ENCODE peak calls at places on chromosome 15, in five cellular contexts. K, J, D, V and L are unnamed samples.

GRCh38 chr15:63487076-63487757 is 17.2 kb upstream of the USP3 start:
- DNase-seq in K (peak), J (peak), D (peak), V (peak), L (peak)

GRCh38 chr15:33543957-33544356 is 233.2 kb downstream of the RYR3 start:
- DNase-seq in K (no peak), J (no peak), D (no peak), V (no peak), L (no peak)

GRCh38 chr15:36682091-36682490 is 102.7 kb downstream of the CDIN1 start:
- DNase-seq in K (no peak), J (no peak), D (no peak), V (no peak), L (no peak)

GRCh38 chr15:92391640-92392039 is 2.0 kb upstream of the ST8SIA2 start:
- DNase-seq in K (no peak), J (peak), D (no peak), V (no peak), L (no peak)

GRCh38 chr15:78461171-78461881 is 23.3 kb downstream of the IREB2 start:
- DNase-seq in K (no peak), J (peak), D (no peak), V (no peak), L (no peak)

GRCh38 chr15:56243117-56243773 is 434 bp downstream of the RFX7 start:
- DNase-seq in K (peak), J (peak), D (peak), V (peak), L (peak)

GRCh38 chr15:89496155-89497098 is at the start of gene RHCG:
- DNase-seq in K (no peak), J (peak), D (peak), V (no peak), L (no peak)

GRCh38 chr15:33551860-33552259 is 241.1 kb downstream of the RYR3 start:
- DNase-seq in K (no peak), J (no peak), D (no peak), V (no peak), L (no peak)

GRCh38 chr15:93584021-93584420 is 495.0 kb upstream of the RGMA start:
- DNase-seq in K (no peak), J (no peak), D (no peak), V (no peak), L (no peak)

GRCh38 chr15:32859246-32859645 is 141.4 kb downstream of the GREM1 start:
- DNase-seq in K (no peak), J (no peak), D (no peak), V (no peak), L (no peak)

GRCh38 chr15:48413304-48413703 is 82.1 kb downstream of the DUT start:
- DNase-seq in K (no peak), J (no peak), D (no peak), V (no peak), L (no peak)

GRCh38 chr15:62740141-62741004 is 302.2 kb upstream of the TPM1 start:
- DNase-seq in K (no peak), J (no peak), D (peak), V (no peak), L (no peak)

GRCh38 chr15:78619022-78619950 is 1.5 kb downstream of the CHRNA3 start:
- DNase-seq in K (peak), J (peak), D (peak), V (peak), L (no peak)

GRCh38 chr15:96887730-96888129 is 557.2 kb downstream of the NR2F2 start:
- DNase-seq in K (no peak), J (no peak), D (no peak), V (no peak), L (no peak)

GRCh38 chr15:28896944-28897343 is 11.2 kb downstream of the APBA2 start:
- DNase-seq in K (no peak), J (no peak), D (no peak), V (no peak), L (no peak)

GRCh38 chr15:42933886-42934667 is 13.5 kb upstream of the TTBK2 start:
- DNase-seq in K (no peak), J (no peak), D (no peak), V (no peak), L (no peak)

GRCh38 chr15:71743861-71744382 is 66.4 kb upstream of the NR2E3 start:
- DNase-seq in K (peak), J (peak), D (peak), V (peak), L (no peak)

GRCh38 chr15:100671858-100672543 is 69.6 kb downstream of the ASB7 start:
- DNase-seq in K (no peak), J (peak), D (peak), V (no peak), L (no peak)

GRCh38 chr15:45134682-45135604 is 5.1 kb downstream of the DUOX1 start:
- DNase-seq in K (peak), J (peak), D (no peak), V (peak), L (no peak)

GRCh38 chr15:84883433-84883832 is 1.0 kb upstream of the SLC28A1 start:
- DNase-seq in K (no peak), J (no peak), D (no peak), V (no peak), L (no peak)

GRCh38 chr15:42603978-42604377 is 28.6 kb downstream of the STARD9 start:
- DNase-seq in K (no peak), J (no peak), D (no peak), V (no peak), L (no peak)

GRCh38 chr15:20346082-20346805 is 195.4 kb downstream of the GOLGA6L6 start:
- DNase-seq in K (no peak), J (no peak), D (no peak), V (no peak), L (peak)

GRCh38 chr15:63044645-63045437 is 2.3 kb downstream of the TPM1 start:
- DNase-seq in K (no peak), J (peak), D (no peak), V (no peak), L (no peak)

GRCh38 chr15:78212546-78213424 is 21.6 kb downstream of the ACSBG1 start:
- DNase-seq in K (no peak), J (no peak), D (peak), V (peak), L (no peak)

GRCh38 chr15:41692049-41692448 is 31.8 kb downstream of the MGA start:
- DNase-seq in K (no peak), J (no peak), D (no peak), V (no peak), L (no peak)

GRCh38 chr15:76976572-76977270 is 18.2 kb upstream of the PSTPIP1 start:
- DNase-seq in K (no peak), J (no peak), D (no peak), V (no peak), L (no peak)

GRCh38 chr15:70100495-70101331 is 3.0 kb upstream of the TLE3 start:
- DNase-seq in K (peak), J (peak), D (peak), V (peak), L (peak)

GRCh38 chr15:82298520-82298919 is 35.9 kb downstream of the SAXO2 start:
- DNase-seq in K (no peak), J (peak), D (no peak), V (no peak), L (no peak)

GRCh38 chr15:37079726-37080125 is 20.6 kb downstream of the MEIS2 start:
- DNase-seq in K (no peak), J (no peak), D (no peak), V (no peak), L (no peak)

GRCh38 chr15:88057836-88058235 is 198.7 kb downstream of the NTRK3 start:
- DNase-seq in K (no peak), J (no peak), D (no peak), V (no peak), L (no peak)

GRCh38 chr15:72856549-72857040 is 73.0 kb upstream of the ADPGK start:
- DNase-seq in K (no peak), J (no peak), D (no peak), V (no peak), L (no peak)

GRCh38 chr15:65954289-65954741 is 85.0 kb downstream of the RAB11A start:
- DNase-seq in K (no peak), J (peak), D (peak), V (no peak), L (peak)

GRCh38 chr15:64502537-64502936 is 42.2 kb downstream of the ZNF609 start:
- DNase-seq in K (no peak), J (no peak), D (no peak), V (no peak), L (no peak)

GRCh38 chr15:64507845-64508244 is 47.5 kb downstream of the ZNF609 start:
- DNase-seq in K (no peak), J (no peak), D (no peak), V (no peak), L (no peak)

GRCh38 chr15:64503197-64503596 is 42.8 kb downstream of the ZNF609 start:
- DNase-seq in K (no peak), J (peak), D (no peak), V (no peak), L (no peak)

GRCh38 chr15:64503640-64504039 is 43.3 kb downstream of the ZNF609 start:
- DNase-seq in K (no peak), J (no peak), D (no peak), V (no peak), L (no peak)

GRCh38 chr15:64507293-64507802 is 47.0 kb downstream of the ZNF609 start:
- DNase-seq in K (peak), J (no peak), D (peak), V (peak), L (peak)
- TF ChIP-seq POLR2AphosphoS5 in K (no peak), J (no peak), D (no peak), V (peak), L (no peak)

DNA sequence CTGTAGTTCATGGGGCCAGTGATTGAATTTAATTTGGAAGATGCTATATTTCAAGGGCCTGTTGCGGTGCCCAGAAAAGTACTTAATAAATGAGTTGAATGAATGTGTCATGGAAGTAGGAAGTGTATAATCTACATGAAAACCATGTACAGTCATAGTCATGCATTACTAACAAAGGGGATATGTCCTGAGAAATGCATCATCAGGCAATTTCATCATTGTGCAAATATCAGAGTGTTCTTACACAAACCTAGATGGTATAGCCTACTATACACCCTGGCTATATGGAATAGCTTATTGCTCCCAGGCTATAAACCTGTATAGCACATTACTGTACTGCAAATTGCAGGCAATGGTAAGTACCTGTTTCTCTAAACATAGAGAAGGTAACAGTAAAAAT is 10.7 kb upstream of the MYO5C start:
- DNase-seq in K (no peak), J (no peak), D (no peak), V (no peak), L (no peak)
- TF ChIP-seq POLR2AphosphoS5 in K (no peak), J (no peak), D (no peak), V (no peak), L (no peak)

GRCh38 chr15:40295297-40295696 is 12.4 kb upstream of the ANKRD63 start:
- DNase-seq in K (no peak), J (no peak), D (no peak), V (no peak), L (no peak)

GRCh38 chr15:40298216-40298935 is 9.4 kb downstream of the PLCB2 start:
- DNase-seq in K (no peak), J (no peak), D (no peak), V (no peak), L (no peak)

GRCh38 chr15:40295870-40296560 is 11.7 kb downstream of the PLCB2 start:
- DNase-seq in K (no peak), J (no peak), D (no peak), V (no peak), L (no peak)

GRCh38 chr15:40296561-40297230 is 11.0 kb downstream of the PLCB2 start:
- DNase-seq in K (no peak), J (no peak), D (no peak), V (no peak), L (no peak)

DNA sequence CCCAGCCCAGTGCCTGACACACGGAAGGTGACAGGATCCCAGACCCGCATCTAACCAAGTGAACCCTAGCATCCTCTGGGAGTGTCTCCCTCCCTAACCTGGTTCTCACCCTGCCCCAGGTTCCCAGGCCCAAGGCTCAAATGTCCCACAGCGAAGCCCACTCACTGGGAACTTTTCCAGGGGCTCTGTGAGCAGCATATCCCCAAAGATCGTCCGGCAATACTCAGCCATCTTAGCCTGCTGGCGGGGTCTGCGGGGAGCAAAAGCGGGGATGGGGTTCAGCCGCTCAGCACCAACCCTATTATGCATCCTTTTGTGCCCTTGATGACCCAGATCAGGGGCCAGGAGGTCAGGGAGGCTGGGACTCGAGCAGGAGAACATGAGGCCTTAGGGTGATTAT is 10.4 kb downstream of the PLCB2 start:
- DNase-seq in K (no peak), J (no peak), D (no peak), V (no peak), L (no peak)
- TF ChIP-seq POLR2AphosphoS5 in K (no peak), J (no peak), D (no peak), V (no peak), L (no peak)

DNA sequence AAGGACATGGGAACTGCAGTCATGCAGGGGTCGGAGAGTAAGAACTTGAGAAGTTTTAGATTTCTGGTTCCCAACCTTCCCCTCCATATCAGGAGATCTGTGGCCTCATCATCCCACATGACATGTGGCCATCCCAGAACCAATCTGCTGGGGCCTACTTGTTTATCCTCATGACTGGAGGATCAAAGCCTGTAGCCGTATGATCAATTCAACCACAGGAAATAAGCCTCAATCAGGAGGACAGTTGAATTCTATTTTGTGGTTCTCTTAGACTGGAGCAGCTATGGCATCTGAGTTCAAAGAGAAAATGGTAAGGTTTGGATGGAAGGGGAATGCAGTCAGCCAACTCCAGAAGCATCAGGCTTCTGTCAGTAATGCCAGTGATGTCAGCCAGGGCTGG is 57.2 kb downstream of the IL16 start:
- DNase-seq in K (no peak), J (no peak), D (no peak), V (no peak), L (no peak)
- TF ChIP-seq POLR2AphosphoS5 in K (no peak), J (no peak), D (no peak), V (no peak), L (no peak)

GRCh38 chr15:60001642-60002527 is 2.2 kb upstream of the FOXB1 start:
- DNase-seq in K (no peak), J (peak), D (peak), V (no peak), L (no peak)

GRCh38 chr15:59999064-59999377 is 5.1 kb upstream of the FOXB1 start:
- DNase-seq in K (no peak), J (peak), D (peak), V (no peak), L (no peak)

GRCh38 chr15:60000824-60001641 is 3.1 kb upstream of the FOXB1 start:
- DNase-seq in K (no peak), J (peak), D (peak), V (no peak), L (no peak)

GRCh38 chr15:59999558-60000112 is 4.5 kb upstream of the FOXB1 start:
- DNase-seq in K (no peak), J (no peak), D (peak), V (no peak), L (no peak)

DNA sequence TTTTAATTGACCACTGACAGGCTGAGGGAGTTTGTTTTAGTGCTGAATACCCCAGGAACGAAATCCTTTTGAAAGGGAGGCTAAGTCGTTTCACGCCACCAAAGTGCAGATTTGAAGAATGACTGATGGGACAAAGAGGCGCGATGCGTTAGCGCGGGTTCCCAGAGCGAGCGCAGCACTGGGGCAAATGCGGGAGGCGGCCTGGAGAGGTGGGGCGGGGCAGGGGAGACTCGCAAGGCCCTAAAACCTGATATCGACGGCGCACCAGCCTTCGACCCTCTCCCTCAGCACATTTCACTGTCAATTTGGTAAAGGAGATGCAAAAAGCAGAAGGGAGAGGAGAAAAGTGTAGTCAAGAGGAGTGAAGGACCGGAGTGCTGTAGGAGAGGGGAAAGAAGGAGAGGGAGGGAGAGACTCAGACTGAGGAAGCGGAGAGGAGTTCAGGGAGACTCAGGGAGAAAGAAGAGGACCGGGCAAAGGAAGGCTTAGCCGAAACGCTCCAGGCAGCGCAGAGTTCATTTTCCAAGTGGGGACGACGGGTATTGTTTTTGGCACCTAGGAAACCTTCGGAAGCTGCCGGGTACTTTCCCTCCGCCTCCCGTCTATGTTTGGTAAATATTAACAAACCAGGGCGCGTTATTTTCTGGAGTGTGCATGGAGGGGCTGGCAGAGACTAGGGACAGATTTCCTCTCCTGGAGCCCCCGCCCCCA is 3.8 kb upstream of the FOXB1 start:
- DNase-seq in K (no peak), J (peak), D (peak), V (no peak), L (no peak)
- TF ChIP-seq POLR2AphosphoS5 in K (no peak), J (no peak), D (no peak), V (no peak), L (no peak)

GRCh38 chr15:68930268-68931022 is at the start of gene SPESP1:
- DNase-seq in K (peak), J (peak), D (peak), V (peak), L (no peak)
- TF ChIP-seq POLR2AphosphoS5 in K (peak), J (no peak), D (no peak), V (peak), L (peak)

GRCh38 chr15:74867562-74868458 is 5.4 kb downstream of the SCAMP2 start:
- DNase-seq in K (peak), J (no peak), D (no peak), V (peak), L (peak)
- TF ChIP-seq POLR2AphosphoS5 in K (peak), J (no peak), D (no peak), V (peak), L (no peak)

GRCh38 chr15:75140080-75140879 is 61.4 kb upstream of the C15orf39 start:
- DNase-seq in K (peak), J (no peak), D (no peak), V (no peak), L (no peak)
- TF ChIP-seq POLR2AphosphoS5 in K (no peak), J (no peak), D (no peak), V (no peak), L (no peak)